ENCODE peak calls at places on chromosome 12, in nine cellular contexts. One of them, this sample, is unnamed.

GRCh38 chr12:16766736-16767135 is 160.8 kb upstream of the LMO3 start:
- DNase-seq in GM12878: no peak
- DNase-seq in small intestine: no peak
- DNase-seq in cardiac muscle cell: no peak
- DNase-seq in lung: no peak
- DNase-seq in Peyer's patch: no peak
- DNase-seq in GM12865: no peak
- DNase-seq in ascending aorta: no peak
- DNase-seq in coronary artery: no peak
- DNase-seq in this sample: no peak

GRCh38 chr12:3218150-3218845 is 141.1 kb downstream of the TSPAN9 start:
- DNase-seq in cardiac muscle cell: peak
- DNase-seq in small intestine: no peak
- DNase-seq in ascending aorta: peak
- DNase-seq in GM12865: no peak
- DNase-seq in coronary artery: peak
- DNase-seq in Peyer's patch: no peak
- DNase-seq in GM12878: no peak
- DNase-seq in lung: peak
- DNase-seq in this sample: peak

GRCh38 chr12:21248679-21249078 is 86.0 kb downstream of the SLCO1A2 start:
- DNase-seq in GM12865: peak
- DNase-seq in lung: no peak
- DNase-seq in coronary artery: no peak
- DNase-seq in GM12878: no peak
- DNase-seq in cardiac muscle cell: peak
- DNase-seq in small intestine: no peak
- DNase-seq in ascending aorta: no peak
- DNase-seq in Peyer's patch: no peak
- DNase-seq in this sample: peak

GRCh38 chr12:31797230-31797872 is 68.5 kb upstream of the AMN1 start:
- DNase-seq in lung: no peak
- DNase-seq in cardiac muscle cell: no peak
- DNase-seq in coronary artery: no peak
- DNase-seq in Peyer's patch: no peak
- DNase-seq in GM12865: no peak
- DNase-seq in GM12878: no peak
- DNase-seq in ascending aorta: no peak
- DNase-seq in small intestine: no peak
- DNase-seq in this sample: no peak

GRCh38 chr12:55935742-55936151 is 4.8 kb downstream of the DGKA start:
- DNase-seq in Peyer's patch: peak
- DNase-seq in GM12878: no peak
- DNase-seq in ascending aorta: no peak
- DNase-seq in coronary artery: no peak
- DNase-seq in small intestine: no peak
- DNase-seq in lung: no peak
- DNase-seq in GM12865: no peak
- DNase-seq in cardiac muscle cell: peak
- DNase-seq in this sample: no peak

GRCh38 chr12:17691369-17691768 is 398.6 kb downstream of the RERGL start:
- DNase-seq in Peyer's patch: no peak
- DNase-seq in GM12865: no peak
- DNase-seq in cardiac muscle cell: no peak
- DNase-seq in GM12878: no peak
- DNase-seq in ascending aorta: no peak
- DNase-seq in coronary artery: no peak
- DNase-seq in small intestine: no peak
- DNase-seq in lung: no peak
- DNase-seq in this sample: no peak

GRCh38 chr12:99658950-99659349 is 11.4 kb downstream of the GARIN6 start:
- DNase-seq in GM12865: peak
- DNase-seq in cardiac muscle cell: peak
- DNase-seq in coronary artery: no peak
- DNase-seq in ascending aorta: no peak
- DNase-seq in lung: no peak
- DNase-seq in Peyer's patch: no peak
- DNase-seq in small intestine: no peak
- DNase-seq in GM12878: no peak
- DNase-seq in this sample: peak

GRCh38 chr12:23493690-23494101 is 455.8 kb downstream of the SOX5 start:
- DNase-seq in lung: no peak
- DNase-seq in Peyer's patch: no peak
- DNase-seq in GM12865: no peak
- DNase-seq in cardiac muscle cell: no peak
- DNase-seq in small intestine: no peak
- DNase-seq in ascending aorta: no peak
- DNase-seq in GM12878: no peak
- DNase-seq in coronary artery: no peak
- DNase-seq in this sample: no peak

GRCh38 chr12:48034835-48035805 is 30.8 kb upstream of the COL2A1 start:
- DNase-seq in ascending aorta: no peak
- DNase-seq in cardiac muscle cell: no peak
- DNase-seq in small intestine: no peak
- DNase-seq in Peyer's patch: no peak
- DNase-seq in coronary artery: no peak
- DNase-seq in GM12865: peak
- DNase-seq in lung: no peak
- DNase-seq in GM12878: no peak
- DNase-seq in this sample: no peak

GRCh38 chr12:97939141-97939540 is 476.5 kb downstream of the RMST start:
- DNase-seq in lung: no peak
- DNase-seq in cardiac muscle cell: no peak
- DNase-seq in ascending aorta: no peak
- DNase-seq in coronary artery: no peak
- DNase-seq in GM12878: no peak
- DNase-seq in Peyer's patch: no peak
- DNase-seq in small intestine: no peak
- DNase-seq in GM12865: no peak
- DNase-seq in this sample: no peak

GRCh38 chr12:75781532-75782046 is 250.0 kb downstream of the PHLDA1 start:
- DNase-seq in small intestine: no peak
- DNase-seq in GM12878: no peak
- DNase-seq in Peyer's patch: no peak
- DNase-seq in ascending aorta: no peak
- DNase-seq in cardiac muscle cell: peak
- DNase-seq in GM12865: no peak
- DNase-seq in lung: no peak
- DNase-seq in coronary artery: no peak
- DNase-seq in this sample: no peak

GRCh38 chr12:34356233-34356987 is 334.1 kb downstream of the ALG10 start:
- DNase-seq in Peyer's patch: no peak
- DNase-seq in lung: no peak
- DNase-seq in GM12878: no peak
- DNase-seq in GM12865: no peak
- DNase-seq in ascending aorta: no peak
- DNase-seq in coronary artery: no peak
- DNase-seq in small intestine: no peak
- DNase-seq in cardiac muscle cell: no peak
- DNase-seq in this sample: no peak
- H3K4me3 ChIP-seq in Peyer's patch: no peak
- H3K4me3 ChIP-seq in lung: no peak
- H3K4me3 ChIP-seq in GM12878: no peak
- H3K4me3 ChIP-seq in GM12865: no peak
- H3K4me3 ChIP-seq in ascending aorta: no peak
- H3K4me3 ChIP-seq in coronary artery: no peak
- H3K4me3 ChIP-seq in small intestine: no peak
- H3K4me3 ChIP-seq in cardiac muscle cell: no peak
- H3K4me3 ChIP-seq in this sample: no peak

GRCh38 chr12:26195250-26195640 is at the start of gene SSPN:
- DNase-seq in cardiac muscle cell: peak
- DNase-seq in GM12865: peak
- DNase-seq in small intestine: peak
- DNase-seq in ascending aorta: no peak
- DNase-seq in Peyer's patch: peak
- DNase-seq in GM12878: no peak
- DNase-seq in lung: peak
- DNase-seq in coronary artery: peak
- DNase-seq in this sample: no peak
- H3K4me3 ChIP-seq in cardiac muscle cell: peak
- H3K4me3 ChIP-seq in GM12865: peak
- H3K4me3 ChIP-seq in small intestine: peak
- H3K4me3 ChIP-seq in ascending aorta: peak
- H3K4me3 ChIP-seq in Peyer's patch: peak
- H3K4me3 ChIP-seq in GM12878: peak
- H3K4me3 ChIP-seq in lung: peak
- H3K4me3 ChIP-seq in coronary artery: peak
- H3K4me3 ChIP-seq in this sample: no peak

GRCh38 chr12:54587315-54587821 is 1.1 kb downstream of the PPP1R1A start:
- DNase-seq in GM12878: no peak
- DNase-seq in lung: no peak
- DNase-seq in ascending aorta: peak
- DNase-seq in Peyer's patch: no peak
- DNase-seq in small intestine: no peak
- DNase-seq in cardiac muscle cell: no peak
- DNase-seq in coronary artery: peak
- DNase-seq in GM12865: no peak
- DNase-seq in this sample: no peak

GRCh38 chr12:54591001-54591591 is 2.6 kb upstream of the PPP1R1A start:
- DNase-seq in ascending aorta: no peak
- DNase-seq in GM12878: no peak
- DNase-seq in GM12865: no peak
- DNase-seq in small intestine: no peak
- DNase-seq in coronary artery: no peak
- DNase-seq in cardiac muscle cell: peak
- DNase-seq in Peyer's patch: no peak
- DNase-seq in lung: no peak
- DNase-seq in this sample: peak

GRCh38 chr12:54588110-54588831 is at the start of gene PPP1R1A:
- DNase-seq in Peyer's patch: peak
- DNase-seq in lung: no peak
- DNase-seq in small intestine: peak
- DNase-seq in ascending aorta: no peak
- DNase-seq in GM12878: no peak
- DNase-seq in GM12865: no peak
- DNase-seq in cardiac muscle cell: no peak
- DNase-seq in coronary artery: no peak
- DNase-seq in this sample: no peak

GRCh38 chr12:54589964-54590363 is 1.5 kb upstream of the PPP1R1A start:
- DNase-seq in coronary artery: no peak
- DNase-seq in ascending aorta: no peak
- DNase-seq in Peyer's patch: no peak
- DNase-seq in cardiac muscle cell: no peak
- DNase-seq in small intestine: no peak
- DNase-seq in GM12865: no peak
- DNase-seq in GM12878: no peak
- DNase-seq in lung: no peak
- DNase-seq in this sample: no peak

DNA sequence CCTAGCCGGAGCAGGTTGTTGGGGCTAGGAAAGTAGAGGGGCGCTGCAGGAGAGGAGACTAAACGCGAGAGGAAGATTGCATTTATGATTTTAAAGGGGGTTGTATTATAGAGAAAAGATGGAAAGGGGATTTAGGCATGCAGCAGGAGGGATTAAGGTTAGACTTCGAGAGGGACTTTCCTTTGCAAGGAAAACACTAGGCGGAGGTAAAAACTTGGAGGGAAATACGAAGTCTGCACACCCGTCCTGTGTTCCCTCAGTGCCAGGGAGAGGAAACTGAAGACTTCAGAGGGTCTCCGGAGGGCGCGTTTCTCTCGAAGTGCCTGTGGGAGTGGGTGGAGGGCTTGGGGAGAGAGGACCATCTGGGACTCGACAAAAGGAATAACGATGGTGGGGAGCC is 433 bp upstream of the PPP1R1A start:
- DNase-seq in small intestine: no peak
- DNase-seq in GM12878: no peak
- DNase-seq in ascending aorta: no peak
- DNase-seq in Peyer's patch: no peak
- DNase-seq in GM12865: no peak
- DNase-seq in lung: no peak
- DNase-seq in coronary artery: no peak
- DNase-seq in cardiac muscle cell: no peak
- DNase-seq in this sample: no peak
- H3K4me3 ChIP-seq in small intestine: peak
- H3K4me3 ChIP-seq in GM12878: no peak
- H3K4me3 ChIP-seq in ascending aorta: peak
- H3K4me3 ChIP-seq in Peyer's patch: peak
- H3K4me3 ChIP-seq in GM12865: no peak
- H3K4me3 ChIP-seq in lung: no peak
- H3K4me3 ChIP-seq in coronary artery: peak
- H3K4me3 ChIP-seq in cardiac muscle cell: peak
- H3K4me3 ChIP-seq in this sample: no peak

GRCh38 chr12:125999643-126000042 is 934.4 kb downstream of the AACS start:
- DNase-seq in GM12865: no peak
- DNase-seq in Peyer's patch: no peak
- DNase-seq in cardiac muscle cell: no peak
- DNase-seq in small intestine: no peak
- DNase-seq in coronary artery: no peak
- DNase-seq in ascending aorta: no peak
- DNase-seq in lung: no peak
- DNase-seq in GM12878: no peak
- DNase-seq in this sample: no peak
- H3K4me3 ChIP-seq in GM12865: no peak
- H3K4me3 ChIP-seq in Peyer's patch: no peak
- H3K4me3 ChIP-seq in cardiac muscle cell: no peak
- H3K4me3 ChIP-seq in small intestine: no peak
- H3K4me3 ChIP-seq in coronary artery: no peak
- H3K4me3 ChIP-seq in ascending aorta: no peak
- H3K4me3 ChIP-seq in lung: no peak
- H3K4me3 ChIP-seq in GM12878: no peak
- H3K4me3 ChIP-seq in this sample: no peak

GRCh38 chr12:46367351-46368029 is 5.1 kb downstream of the SLC38A2 start:
- DNase-seq in Peyer's patch: no peak
- DNase-seq in cardiac muscle cell: peak
- DNase-seq in GM12865: no peak
- DNase-seq in small intestine: no peak
- DNase-seq in GM12878: no peak
- DNase-seq in coronary artery: no peak
- DNase-seq in lung: no peak
- DNase-seq in ascending aorta: no peak
- DNase-seq in this sample: no peak
- H3K4me3 ChIP-seq in Peyer's patch: peak
- H3K4me3 ChIP-seq in cardiac muscle cell: no peak
- H3K4me3 ChIP-seq in GM12865: no peak
- H3K4me3 ChIP-seq in small intestine: no peak
- H3K4me3 ChIP-seq in GM12878: peak
- H3K4me3 ChIP-seq in coronary artery: peak
- H3K4me3 ChIP-seq in lung: peak
- H3K4me3 ChIP-seq in ascending aorta: peak
- H3K4me3 ChIP-seq in this sample: no peak

This sample was measured in OCI-LY7.